ENCODE peak calls at places on chromosomes 2 and 18, in seven cellular contexts. S, M, B, E, K, O and R are unnamed samples. For H3K9me2, the result is how much of the 10 kb centered on the place peaks cover.

GRCh38 chr2:79832540-79833234 is 319.8 kb downstream of the CTNNA2 start:
- DNase-seq in S (no peak), M (no peak), B (no peak), E (no peak), K (no peak), O (no peak), R (peak)

GRCh38 chr2:216559625-216560156 is 61.0 kb downstream of the RPL37A start:
- DNase-seq in S (no peak), M (no peak), B (no peak), E (no peak), K (no peak), O (no peak), R (no peak)

GRCh38 chr2:20609349-20609994 is 41.4 kb downstream of the HS1BP3 start:
- DNase-seq in S (peak), M (no peak), B (peak), E (peak), K (no peak), O (no peak), R (no peak)

GRCh38 chr2:12759248-12759647 is 42.5 kb downstream of the TRIB2 start:
- DNase-seq in S (peak), M (no peak), B (peak), E (no peak), K (peak), O (no peak), R (no peak)

GRCh38 chr2:128318776-128319456 is at the start of gene HS6ST1:
- DNase-seq in S (peak), M (peak), B (peak), E (peak), K (peak), O (peak), R (peak)

GRCh38 chr2:105627530-105627929 is 117.2 kb upstream of the NCK2 start:
- DNase-seq in S (no peak), M (no peak), B (no peak), E (no peak), K (no peak), O (no peak), R (no peak)

GRCh38 chr2:108787209-108787558 is 613 bp downstream of the CCDC138 start:
- DNase-seq in S (no peak), M (no peak), B (no peak), E (no peak), K (no peak), O (no peak), R (no peak)

GRCh38 chr18:4119813-4120212 is 335.3 kb downstream of the DLGAP1 start:
- DNase-seq in S (no peak), M (no peak), B (no peak), E (no peak), K (no peak), O (no peak), R (no peak)

GRCh38 chr2:30037016-30037415 is 109.8 kb upstream of the YPEL5 start:
- DNase-seq in S (peak), M (no peak), B (peak), E (no peak), K (no peak), O (no peak), R (no peak)

GRCh38 chr2:212958133-212958532 is 193.3 kb downstream of the IKZF2 start:
- DNase-seq in S (no peak), M (no peak), B (no peak), E (no peak), K (no peak), O (no peak), R (no peak)

GRCh38 chr18:49731860-49732311 is 81.4 kb downstream of the ACAA2 start:
- DNase-seq in S (no peak), M (no peak), B (no peak), E (peak), K (peak), O (no peak), R (no peak)

GRCh38 chr2:132438650-132439030 is 22.0 kb downstream of the GPR39 start:
- DNase-seq in S (peak), M (peak), B (peak), E (no peak), K (peak), O (no peak), R (no peak)

GRCh38 chr2:240959941-240960308 is 38.5 kb upstream of the SNED1 start:
- DNase-seq in S (no peak), M (no peak), B (no peak), E (no peak), K (no peak), O (no peak), R (no peak)

GRCh38 chr2:7857904-7858303 is 824.0 kb upstream of the ID2 start:
- DNase-seq in S (peak), M (no peak), B (peak), E (no peak), K (no peak), O (no peak), R (no peak)

GRCh38 chr2:169362346-169363026 is at the start of gene LRP2:
- DNase-seq in S (no peak), M (no peak), B (peak), E (peak), K (no peak), O (peak), R (peak)

GRCh38 chr2:196718796-196719564 is 79.5 kb downstream of the CCDC150 start:
- DNase-seq in S (peak), M (no peak), B (peak), E (peak), K (no peak), O (peak), R (peak)

GRCh38 chr18:29172151-29173015 is 995.5 kb upstream of the CDH2 start:
- DNase-seq in S (peak), M (no peak), B (peak), E (no peak), K (no peak), O (no peak), R (no peak)

GRCh38 chr2:145287686-145288085 is 767.8 kb upstream of the ZEB2 start:
- DNase-seq in S (no peak), M (no peak), B (peak), E (no peak), K (no peak), O (no peak), R (no peak)

GRCh38 chr18:33837191-33837590 is 259.2 kb downstream of the ASXL3 start:
- DNase-seq in S (no peak), M (no peak), B (no peak), E (no peak), K (no peak), O (no peak), R (peak)

GRCh38 chr2:218898109-218898878 is 17.6 kb downstream of the WNT10A start:
- DNase-seq in S (peak), M (no peak), B (peak), E (peak), K (no peak), O (peak), R (peak)

GRCh38 chr2:10592652-10593051 is 97.1 kb downstream of the NOL10 start:
- DNase-seq in S (peak), M (no peak), B (no peak), E (no peak), K (no peak), O (no peak), R (no peak)

GRCh38 chr2:64018715-64019082 is 529 bp downstream of the VPS54 start:
- DNase-seq in S (peak), M (no peak), B (peak), E (peak), K (no peak), O (peak), R (peak)

GRCh38 chr2:99697811-99698568 is 208.2 kb upstream of the REV1 start:
- DNase-seq in S (peak), M (no peak), B (peak), E (no peak), K (no peak), O (no peak), R (no peak)

GRCh38 chr2:218711550-218711929 is 905 bp downstream of the TTLL4 start:
- DNase-seq in S (no peak), M (no peak), B (peak), E (no peak), K (no peak), O (no peak), R (no peak)

GRCh38 chr2:109726666-109727270 is 67.3 kb upstream of the RGPD5 start:
- DNase-seq in S (no peak), M (no peak), B (no peak), E (no peak), K (no peak), O (no peak), R (no peak)

GRCh38 chr2:55460562-55460961 is 40.9 kb upstream of the CCDC88A start:
- DNase-seq in S (no peak), M (no peak), B (peak), E (no peak), K (no peak), O (peak), R (no peak)

GRCh38 chr2:242010567-242011513 is 141.3 kb downstream of the RTP5 start:
- DNase-seq in S (no peak), M (no peak), B (peak), E (no peak), K (no peak), O (no peak), R (no peak)

GRCh38 chr2:219457784-219458369 is 23.2 kb downstream of the SPEG start:
- DNase-seq in S (peak), M (no peak), B (peak), E (no peak), K (peak), O (no peak), R (peak)

GRCh38 chr2:197255550-197255949 is 55.0 kb downstream of the ANKRD44 start:
- DNase-seq in S (no peak), M (no peak), B (peak), E (peak), K (no peak), O (peak), R (peak)

GRCh38 chr2:71691747-71692455 is 238.5 kb downstream of the DYSF start:
- DNase-seq in S (no peak), M (no peak), B (peak), E (no peak), K (no peak), O (no peak), R (peak)

GRCh38 chr2:195168369-195168768 is 488.7 kb upstream of the SLC39A10 start:
- DNase-seq in S (no peak), M (no peak), B (no peak), E (no peak), K (no peak), O (no peak), R (no peak)

GRCh38 chr2:32712870-32713269 is 85.0 kb downstream of the TTC27 start:
- DNase-seq in S (no peak), M (no peak), B (peak), E (no peak), K (no peak), O (no peak), R (no peak)

GRCh38 chr18:36427369-36427768 is 129.9 kb downstream of the FHOD3 start:
- DNase-seq in S (no peak), M (no peak), B (no peak), E (no peak), K (no peak), O (no peak), R (no peak)

GRCh38 chr18:78634061-78634696 is 345.4 kb upstream of the SALL3 start:
- DNase-seq in S (no peak), M (no peak), B (no peak), E (no peak), K (no peak), O (no peak), R (no peak)

GRCh38 chr18:78630356-78630755 is 349.3 kb upstream of the SALL3 start:
- DNase-seq in S (no peak), M (no peak), B (no peak), E (no peak), K (no peak), O (no peak), R (no peak)

GRCh38 chr18:78632111-78632541 is 347.5 kb upstream of the SALL3 start:
- DNase-seq in S (peak), M (no peak), B (peak), E (no peak), K (no peak), O (no peak), R (peak)

GRCh38 chr18:78629426-78629825 is 350.2 kb upstream of the SALL3 start:
- DNase-seq in S (no peak), M (no peak), B (no peak), E (no peak), K (no peak), O (no peak), R (no peak)

DNA sequence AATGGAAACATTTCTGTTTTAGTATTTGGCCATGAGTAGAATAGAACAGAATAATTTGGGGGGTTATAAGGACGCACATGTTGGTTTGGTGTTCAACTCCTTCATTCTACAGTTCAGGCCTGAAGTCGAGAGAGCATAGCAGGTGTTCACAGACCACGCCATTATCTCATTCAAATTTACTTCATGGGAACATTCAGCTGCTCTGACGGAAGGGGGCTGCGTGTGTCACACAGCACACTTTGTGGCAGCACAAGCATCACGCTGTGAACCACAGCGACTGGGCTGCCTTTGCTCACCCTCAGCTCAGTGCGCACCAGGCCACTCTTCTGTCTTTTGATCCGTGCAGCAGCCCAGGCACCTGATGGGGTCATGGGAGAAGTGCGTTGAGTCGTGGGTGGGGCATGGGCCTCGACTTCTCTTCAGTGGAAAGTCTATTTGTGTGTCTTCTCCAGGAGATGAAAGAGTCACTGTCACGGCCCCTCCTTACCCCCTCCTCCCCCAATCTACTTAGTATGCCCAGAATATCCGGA is 348.6 kb upstream of the SALL3 start:
- DNase-seq in S (no peak), M (no peak), B (no peak), E (no peak), K (no peak), O (no peak), R (no peak)
- H3K9me2 ChIP-seq in S (under half), M (under half), B (under half), E (under half), K (under half), O (under half), R (under half)

DNA sequence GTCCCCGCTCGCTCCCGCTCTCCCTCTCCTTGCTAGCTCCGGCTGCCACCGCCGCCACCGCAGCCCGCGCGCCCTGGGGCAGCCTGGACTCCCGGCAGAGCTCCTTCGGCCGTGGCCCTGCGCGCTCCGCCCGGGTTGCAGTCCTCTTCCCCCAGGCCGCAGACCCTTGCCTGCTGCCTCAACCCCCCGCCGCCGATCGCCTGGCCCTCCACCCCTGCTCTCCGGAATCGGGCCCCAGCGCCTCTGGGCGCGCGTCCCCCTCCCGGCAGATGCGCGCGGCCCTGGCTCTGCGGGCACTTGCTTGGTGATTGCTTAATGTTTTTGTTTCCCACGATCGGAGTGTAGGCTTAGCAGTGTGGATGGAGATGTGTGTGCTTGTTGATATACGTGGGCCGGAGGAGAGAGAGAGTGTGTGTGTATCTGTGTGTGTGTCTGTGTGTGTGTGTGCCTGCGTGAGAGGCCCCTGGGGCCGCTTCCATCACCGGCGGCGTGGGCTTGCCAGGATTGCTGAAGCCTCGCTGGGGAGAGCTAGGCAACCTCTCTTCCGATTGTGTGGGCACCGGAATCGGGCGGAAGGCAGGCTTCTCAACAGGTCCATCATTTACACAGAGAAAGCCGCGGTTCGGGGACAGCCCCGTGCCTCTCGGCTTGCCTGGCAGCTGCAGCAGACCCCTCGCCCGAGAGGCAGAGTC is 877 bp downstream of the INHBB start:
- DNase-seq in S (no peak), M (no peak), B (peak), E (peak), K (no peak), O (no peak), R (peak)
- TF ChIP-seq EZH2 in S (no peak), M (no peak), B (no peak), E (peak), K (no peak), O (no peak), R (peak)

GRCh38 chr18:78792736-78793135 is 186.9 kb upstream of the SALL3 start:
- DNase-seq in S (no peak), M (no peak), B (no peak), E (no peak), K (no peak), O (no peak), R (no peak)

GRCh38 chr18:78792094-78792493 is 187.5 kb upstream of the SALL3 start:
- DNase-seq in S (no peak), M (no peak), B (no peak), E (no peak), K (no peak), O (no peak), R (no peak)

GRCh38 chr18:78789850-78790249 is 189.8 kb upstream of the SALL3 start:
- DNase-seq in S (no peak), M (no peak), B (no peak), E (no peak), K (no peak), O (no peak), R (no peak)

GRCh38 chr18:78790511-78790910 is 189.1 kb upstream of the SALL3 start:
- DNase-seq in S (no peak), M (no peak), B (no peak), E (no peak), K (no peak), O (no peak), R (no peak)

DNA sequence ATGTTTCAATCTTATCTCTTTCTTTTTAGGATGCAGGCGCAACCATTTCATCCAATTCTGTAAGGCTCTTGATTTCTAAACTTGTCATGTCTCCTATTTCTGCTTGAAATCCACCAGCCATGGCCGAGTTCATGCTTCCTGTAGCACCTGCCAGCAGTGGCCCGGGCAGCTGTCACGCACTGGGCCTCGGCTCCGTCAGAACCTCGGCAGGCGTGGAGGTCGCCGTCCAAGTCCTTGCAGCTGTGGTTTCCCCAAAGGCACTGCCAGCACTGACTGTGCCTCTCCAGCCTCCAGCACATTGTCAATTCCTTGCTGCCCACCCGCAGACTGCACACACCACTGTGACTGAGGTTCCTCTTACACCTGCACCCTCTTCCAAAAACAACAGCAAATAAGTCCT is 188.7 kb upstream of the SALL3 start:
- DNase-seq in S (no peak), M (no peak), B (no peak), E (no peak), K (no peak), O (no peak), R (no peak)
- H3K9me2 ChIP-seq in S (under half), M (under half), B (under half), E (under half), K (under half), O (under half), R (under half)

GRCh38 chr2:126776701-126777619 is 121.0 kb downstream of the GYPC start:
- DNase-seq in S (peak), M (peak), B (peak), E (peak), K (no peak), O (peak), R (peak)
- TF ChIP-seq EZH2 in S (peak), M (no peak), B (peak), E (no peak), K (no peak), O (no peak), R (no peak)

DNA sequence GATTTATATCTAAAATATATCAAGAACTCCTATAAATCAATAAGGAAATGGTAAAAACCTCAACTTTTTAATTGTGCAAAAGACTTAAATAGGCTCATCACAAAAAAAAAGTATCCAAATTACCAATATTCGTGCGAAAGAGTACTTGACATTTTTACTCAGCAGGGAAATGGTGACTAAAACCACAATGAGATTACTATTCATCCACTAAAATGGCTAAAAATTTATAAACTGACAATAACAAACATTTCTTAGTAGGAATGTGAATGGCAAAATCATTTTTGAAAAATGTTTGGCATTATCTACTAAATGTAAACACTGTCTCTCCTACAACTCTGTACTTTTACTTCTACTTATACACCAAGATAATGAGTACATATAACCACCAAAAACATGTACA is 184.8 kb upstream of the RND3 start:
- DNase-seq in S (no peak), M (no peak), B (peak), E (no peak), K (no peak), O (no peak), R (no peak)
- H3K9me2 ChIP-seq in S (under half), M (under half), B (under half), E (under half), K (under half), O (under half), R (under half)